ENCODE peak calls at places on chromosome 3, in ten cellular contexts. J is T-cell, L is GM23248, P is SIG-M5, B is tibial artery, A is smooth muscle cell of the brain vasculature, V is HS-27A, E is uterus, F is astrocyte, Y is NCI-H2171 treated with DMSO at 0.1 percent for 48 hours. G is an unnamed sample.

GRCh38 chr3:69306239-69307185 is 79.4 kb downstream of the FRMD4B start:
- DNase-seq in J (peak), L (peak), P (no peak), B (peak), A (peak), V (peak), E (peak), F (peak), Y (peak), G (peak)

GRCh38 chr3:33035596-33035995 is 61.4 kb downstream of the GLB1 start:
- DNase-seq in J (no peak), L (peak), P (no peak), B (no peak), A (no peak), V (peak), E (no peak), F (peak), Y (no peak), G (no peak)

GRCh38 chr3:168877899-168878298 is 782.2 kb upstream of the GOLIM4 start:
- DNase-seq in J (no peak), L (no peak), P (no peak), B (no peak), A (no peak), V (no peak), E (no peak), F (no peak), Y (no peak), G (no peak)

GRCh38 chr3:47250309-47251060 is 32.1 kb downstream of the KIF9 start:
- DNase-seq in J (no peak), L (peak), P (no peak), B (no peak), A (no peak), V (peak), E (no peak), F (no peak), Y (no peak), G (no peak)

GRCh38 chr3:184582583-184582982 is 21.0 kb downstream of the EPHB3 start:
- DNase-seq in J (no peak), L (peak), P (no peak), B (peak), A (no peak), V (no peak), E (no peak), F (no peak), Y (no peak), G (peak)

GRCh38 chr3:153072382-153072781 is 89.6 kb upstream of the RAP2B start:
- DNase-seq in J (no peak), L (no peak), P (no peak), B (no peak), A (no peak), V (no peak), E (no peak), F (no peak), Y (no peak), G (no peak)

GRCh38 chr3:52399593-52399992 is 45.3 kb downstream of the SEMA3G start:
- DNase-seq in J (no peak), L (no peak), P (no peak), B (no peak), A (no peak), V (no peak), E (no peak), F (no peak), Y (no peak), G (peak)

GRCh38 chr3:57112206-57112605 is 51.7 kb downstream of the SPATA12 start:
- DNase-seq in J (no peak), L (no peak), P (no peak), B (no peak), A (no peak), V (no peak), E (no peak), F (no peak), Y (no peak), G (no peak)

GRCh38 chr3:102230057-102230456 is 204.8 kb upstream of the ZPLD1 start:
- DNase-seq in J (no peak), L (no peak), P (peak), B (no peak), A (no peak), V (no peak), E (no peak), F (no peak), Y (no peak), G (no peak)

GRCh38 chr3:74344865-74345264 is 269.6 kb downstream of the CNTN3 start:
- DNase-seq in J (no peak), L (peak), P (no peak), B (no peak), A (no peak), V (no peak), E (no peak), F (no peak), Y (no peak), G (no peak)

GRCh38 chr3:138347084-138347483 is 1.3 kb upstream of the MRAS start:
- DNase-seq in J (no peak), L (no peak), P (no peak), B (no peak), A (no peak), V (no peak), E (no peak), F (no peak), Y (no peak), G (no peak)

GRCh38 chr3:193134895-193135294 is 106.1 kb upstream of the PLAAT1 start:
- DNase-seq in J (no peak), L (peak), P (no peak), B (no peak), A (no peak), V (peak), E (no peak), F (peak), Y (peak), G (no peak)

GRCh38 chr3:119352235-119352634 is 58.1 kb downstream of the ARHGAP31 start:
- DNase-seq in J (peak), L (peak), P (peak), B (no peak), A (no peak), V (no peak), E (no peak), F (peak), Y (no peak), G (no peak)

GRCh38 chr3:141845407-141846049 is 30.9 kb upstream of the ATP1B3 start:
- DNase-seq in J (peak), L (no peak), P (no peak), B (no peak), A (no peak), V (no peak), E (no peak), F (no peak), Y (no peak), G (no peak)